ENCODE peak calls at places on chromosomes 2 and 18, in four cellular contexts. Y, A, M and L are unnamed samples. For H3K4me1 and H3K27me3, the result is how much of the 10 kb centered on the place peaks cover.

GRCh38 chr2:113806217-113806913 is 49.9 kb upstream of the SLC35F5 start:
- DNase-seq in Y (no peak), A (no peak), M (no peak), L (no peak)

GRCh38 chr2:152098033-152098797 is 629 bp downstream of the CACNB4 start:
- DNase-seq in Y (peak), A (no peak), M (peak), L (no peak)

GRCh38 chr2:129827251-129827894 is 152.1 kb upstream of the RAB6C start:
- DNase-seq in Y (no peak), A (no peak), M (no peak), L (no peak)

GRCh38 chr2:182406221-182406620 is 20.6 kb downstream of the PDE1A start:
- DNase-seq in Y (no peak), A (no peak), M (peak), L (no peak)

GRCh38 chr18:58962331-58962730 is 97.7 kb downstream of the ZNF532 start:
- DNase-seq in Y (no peak), A (no peak), M (no peak), L (no peak)

GRCh38 chr18:54924948-54925347 is 34.3 kb downstream of the CCDC68 start:
- DNase-seq in Y (no peak), A (no peak), M (peak), L (no peak)

GRCh38 chr2:189580267-189580661 is 322 bp downstream of the SLC40A1 start:
- DNase-seq in Y (peak), A (peak), M (no peak), L (peak)

GRCh38 chr2:55054476-55054875 is 4.2 kb upstream of the RTN4 start:
- DNase-seq in Y (no peak), A (peak), M (no peak), L (no peak)

GRCh38 chr2:14673351-14673875 is 40.9 kb downstream of the LRATD1 start:
- DNase-seq in Y (no peak), A (no peak), M (peak), L (no peak)

GRCh38 chr2:220779918-220780317 is 792.2 kb downstream of the EPHA4 start:
- DNase-seq in Y (no peak), A (no peak), M (peak), L (no peak)

DNA sequence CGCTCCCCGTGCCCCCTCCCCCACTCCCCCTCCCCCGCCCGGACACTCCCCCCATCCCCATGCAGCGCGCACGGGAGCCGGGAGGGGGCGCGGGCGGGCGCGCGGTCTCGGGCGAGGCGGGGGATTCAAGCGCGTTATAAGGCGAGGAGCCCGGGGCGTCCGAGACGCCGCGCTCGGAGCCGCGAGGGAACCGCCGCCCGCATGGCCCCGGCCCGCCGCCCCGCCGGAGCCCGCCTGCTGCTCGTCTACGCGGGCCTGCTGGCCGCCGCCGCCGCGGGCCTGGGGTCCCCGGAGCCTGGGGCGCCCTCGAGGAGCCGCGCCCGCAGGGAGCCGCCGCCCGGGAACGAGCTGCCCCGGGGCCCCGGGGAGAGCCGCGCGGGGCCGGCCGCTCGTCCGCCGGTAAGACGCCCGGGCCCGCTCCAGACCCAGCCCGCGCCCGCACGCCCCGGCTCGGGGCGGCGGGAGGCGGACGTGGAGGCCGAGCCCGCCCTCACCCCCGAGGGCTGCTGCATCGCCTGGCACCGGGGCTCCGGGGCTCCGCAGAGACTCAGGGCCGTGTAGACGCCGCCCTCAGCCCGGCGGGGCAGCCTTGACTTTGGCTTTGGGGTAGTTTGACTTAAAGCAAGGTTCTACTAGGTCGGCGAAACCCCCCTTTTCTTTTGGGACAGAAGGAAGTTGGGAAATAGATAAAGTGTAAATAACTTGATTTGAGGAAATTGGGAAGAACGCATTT is at the start of gene ERFE:
- DNase-seq in Y (peak), A (peak), M (peak), L (no peak)
- H3K4me3 ChIP-seq in Y (peak), A (no peak), M (peak), L (no peak)

DNA sequence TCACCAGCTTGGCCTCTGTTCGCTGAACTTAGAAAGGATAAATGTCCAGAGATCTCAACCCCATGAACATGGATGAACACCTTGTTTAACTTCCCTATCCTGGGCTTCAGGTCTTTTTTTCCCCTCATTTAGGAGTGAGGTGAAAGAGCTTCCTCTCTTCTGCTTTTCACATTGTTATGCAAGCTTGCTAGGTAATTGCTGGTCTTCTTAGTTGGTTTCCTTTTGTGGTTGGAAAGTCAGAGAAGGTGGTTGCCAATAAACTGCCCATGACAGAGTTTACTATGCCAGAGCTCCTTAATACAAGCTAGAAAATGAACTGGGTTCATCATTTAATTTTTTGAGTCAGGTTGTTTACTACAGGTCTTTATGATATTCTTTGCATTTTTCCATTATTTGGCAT is 16.6 kb downstream of the SLC9A4 start:
- DNase-seq in Y (no peak), A (no peak), M (no peak), L (no peak)
- H3K4me1 ChIP-seq in Y (under half), A (under half), M (under half), L (under half)

DNA sequence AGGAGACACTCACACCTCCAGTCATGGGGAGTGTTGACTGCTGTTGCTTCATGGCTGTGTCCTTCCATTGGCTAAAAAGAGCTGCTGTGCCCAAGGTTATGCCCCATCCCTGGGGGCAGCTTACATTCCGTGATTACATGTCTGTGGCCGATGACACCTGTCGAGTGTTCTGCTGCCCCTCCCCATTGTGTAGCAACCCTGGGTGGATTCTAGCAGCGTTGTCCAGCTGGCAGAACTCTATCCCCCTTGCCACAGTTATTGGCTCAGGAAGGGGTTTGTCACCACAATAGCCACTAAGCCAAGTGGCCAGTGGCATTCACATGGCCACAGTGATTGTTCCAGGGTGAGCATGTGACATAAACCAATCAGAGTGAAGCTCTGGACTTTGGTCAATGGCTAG is 11.6 kb upstream of the PDIA6 start:
- DNase-seq in Y (no peak), A (no peak), M (no peak), L (no peak)
- H3K27me3 ChIP-seq in Y (under half), A (under half), M (half or more), L (under half)

GRCh38 chr2:158459161-158460003 is 2.6 kb downstream of the PKP4 start:
- DNase-seq in Y (no peak), A (no peak), M (no peak), L (no peak)
- H3K4me3 ChIP-seq in Y (peak), A (no peak), M (peak), L (no peak)

DNA sequence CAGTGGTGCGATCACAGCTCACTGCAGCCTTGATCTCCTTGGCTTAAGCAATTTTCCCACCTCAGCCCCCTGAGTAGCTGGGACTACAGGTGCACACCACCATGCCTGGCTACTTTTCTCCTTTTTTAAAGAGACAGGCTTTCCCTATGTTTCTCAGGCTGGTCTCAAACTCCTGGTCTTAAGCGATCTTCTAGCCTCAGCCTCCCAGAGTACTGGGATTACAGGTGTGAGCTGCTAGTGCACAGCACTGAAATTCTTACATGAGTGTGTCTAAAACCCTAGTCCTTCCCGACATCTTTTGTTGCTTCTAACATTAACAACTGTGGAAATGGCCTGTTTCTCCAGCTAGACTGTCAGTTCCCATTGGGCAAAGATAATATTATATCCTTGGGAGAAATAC is 2.9 kb downstream of the UGP2 start:
- DNase-seq in Y (no peak), A (no peak), M (no peak), L (no peak)
- H3K4me1 ChIP-seq in Y (half or more), A (half or more), M (under half), L (half or more)

GRCh38 chr2:215624423-215624829 is 188.6 kb upstream of the FN1 start:
- DNase-seq in Y (no peak), A (no peak), M (peak), L (no peak)
- H3K27me3 ChIP-seq in Y (under half), A (under half), M (under half), L (under half)

GRCh38 chr2:46332686-46333281 is 35.6 kb downstream of the EPAS1 start:
- DNase-seq in Y (no peak), A (no peak), M (peak), L (no peak)

GRCh38 chr2:46333912-46334311 is 36.7 kb downstream of the EPAS1 start:
- DNase-seq in Y (no peak), A (no peak), M (peak), L (no peak)

GRCh38 chr2:46335966-46336436 is 38.8 kb downstream of the EPAS1 start:
- DNase-seq in Y (peak), A (no peak), M (no peak), L (no peak)

GRCh38 chr2:46335404-46335965 is 38.3 kb downstream of the EPAS1 start:
- DNase-seq in Y (peak), A (no peak), M (peak), L (no peak)

DNA sequence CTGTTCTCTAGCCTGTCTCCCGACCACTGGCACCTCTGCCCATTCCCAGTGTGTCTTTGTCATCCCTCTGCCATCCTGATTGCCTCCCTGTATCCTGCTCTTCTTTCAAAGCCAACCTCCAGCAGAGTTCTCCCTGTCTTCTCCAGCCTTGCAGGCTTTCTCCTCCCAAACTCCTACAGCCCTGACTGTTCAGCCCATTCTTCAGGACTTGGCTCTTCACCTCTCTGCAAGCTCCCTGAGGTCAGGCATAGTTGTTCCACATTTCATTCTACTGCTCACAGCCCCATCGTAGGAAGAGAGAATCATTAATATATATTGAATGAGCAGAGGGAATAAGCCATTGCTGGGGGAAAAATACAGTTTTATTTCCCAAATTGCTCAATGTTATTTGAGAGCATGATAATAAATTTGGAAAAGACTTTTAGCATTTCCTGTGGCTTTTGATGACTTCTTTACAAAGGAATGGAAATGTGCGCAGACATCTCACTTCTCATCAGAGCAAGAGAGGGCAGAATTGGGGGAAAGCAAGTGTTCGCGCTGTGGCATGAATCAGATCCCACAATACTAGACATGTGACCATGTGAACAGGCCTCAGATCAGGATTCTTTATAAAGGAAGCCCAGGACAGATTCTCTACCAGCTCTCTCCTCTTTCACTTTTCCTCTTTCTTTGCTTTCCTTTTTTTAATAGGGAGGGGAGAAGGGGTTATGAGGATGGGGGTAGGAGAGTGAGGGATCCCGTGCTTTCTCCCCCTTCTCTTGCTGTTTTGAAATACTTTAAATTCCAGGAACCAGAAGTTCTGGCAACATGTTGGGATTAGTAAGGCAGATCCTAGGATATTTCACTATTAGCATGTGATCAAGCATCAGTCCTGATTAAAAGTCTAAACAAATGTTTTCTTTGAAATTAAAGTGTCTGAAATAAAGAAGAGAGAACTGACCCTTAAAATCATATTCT is 37.5 kb downstream of the EPAS1 start:
- DNase-seq in Y (no peak), A (no peak), M (peak), L (no peak)
- H3K4me3 ChIP-seq in Y (peak), A (no peak), M (peak), L (no peak)

GRCh38 chr2:223625652-223626051 is 23.5 kb upstream of the SCG2 start:
- DNase-seq in Y (no peak), A (no peak), M (no peak), L (no peak)
- H3K4me1 ChIP-seq in Y (under half), A (under half), M (under half), L (under half)

GRCh38 chr18:4204151-4204720 is 250.9 kb downstream of the DLGAP1 start:
- DNase-seq in Y (no peak), A (no peak), M (no peak), L (no peak)
- H3K27me3 ChIP-seq in Y (under half), A (under half), M (under half), L (under half)

GRCh38 chr2:26848336-26849055 is 564 bp downstream of the DPYSL5 start:
- DNase-seq in Y (peak), A (no peak), M (peak), L (no peak)
- H3K4me3 ChIP-seq in Y (peak), A (no peak), M (no peak), L (peak)